ENCODE peak calls at places on chromosomes 2 and 18, in ten cellular contexts. K, D, U, I, X, V, G, W, Y and A are unnamed samples.

GRCh38 chr2:104638162-104638561 is 215.8 kb upstream of the POU3F3 start:
- DNase-seq in K (no peak), D (no peak), U (no peak), I (no peak), X (no peak), V (no peak), G (no peak), W (no peak), Y (no peak), A (no peak)

GRCh38 chr2:151350579-151351195 is 6.7 kb upstream of the TNFAIP6 start:
- DNase-seq in K (no peak), D (no peak), U (peak), I (peak), X (no peak), V (no peak), G (no peak), W (no peak), Y (peak), A (no peak)

GRCh38 chr2:179467111-179467510 is 202.5 kb upstream of the SESTD1 start:
- DNase-seq in K (no peak), D (no peak), U (no peak), I (peak), X (no peak), V (no peak), G (peak), W (no peak), Y (peak), A (no peak)

GRCh38 chr2:2938481-2938880 is 439.1 kb downstream of the EIPR1 start:
- DNase-seq in K (no peak), D (no peak), U (no peak), I (no peak), X (no peak), V (no peak), G (no peak), W (no peak), Y (no peak), A (no peak)

GRCh38 chr2:120559401-120559800 is 176.3 kb upstream of the GLI2 start:
- DNase-seq in K (no peak), D (no peak), U (peak), I (peak), X (no peak), V (no peak), G (peak), W (no peak), Y (peak), A (no peak)

GRCh38 chr2:112866128-112866835 is 29.7 kb upstream of the IL1B start:
- DNase-seq in K (no peak), D (no peak), U (no peak), I (no peak), X (no peak), V (no peak), G (no peak), W (no peak), Y (no peak), A (no peak)

GRCh38 chr2:202072737-202073396 is at the start of gene KIAA2012:
- DNase-seq in K (peak), D (no peak), U (no peak), I (no peak), X (no peak), V (no peak), G (no peak), W (no peak), Y (no peak), A (no peak)

GRCh38 chr2:144326845-144327244 is 193.1 kb downstream of the ZEB2 start:
- DNase-seq in K (no peak), D (no peak), U (no peak), I (peak), X (no peak), V (no peak), G (no peak), W (no peak), Y (no peak), A (no peak)

GRCh38 chr2:159128191-159128590 is 158.3 kb downstream of the WDSUB1 start:
- DNase-seq in K (no peak), D (no peak), U (no peak), I (no peak), X (no peak), V (no peak), G (no peak), W (no peak), Y (no peak), A (no peak)

GRCh38 chr18:61502472-61502871 is 169.2 kb downstream of the CDH20 start:
- DNase-seq in K (peak), D (no peak), U (peak), I (peak), X (peak), V (no peak), G (peak), W (no peak), Y (peak), A (no peak)

GRCh38 chr2:74481961-74482800 is 617 bp downstream of the CCDC142 start:
- DNase-seq in K (peak), D (no peak), U (no peak), I (peak), X (no peak), V (no peak), G (peak), W (no peak), Y (peak), A (no peak)

DNA sequence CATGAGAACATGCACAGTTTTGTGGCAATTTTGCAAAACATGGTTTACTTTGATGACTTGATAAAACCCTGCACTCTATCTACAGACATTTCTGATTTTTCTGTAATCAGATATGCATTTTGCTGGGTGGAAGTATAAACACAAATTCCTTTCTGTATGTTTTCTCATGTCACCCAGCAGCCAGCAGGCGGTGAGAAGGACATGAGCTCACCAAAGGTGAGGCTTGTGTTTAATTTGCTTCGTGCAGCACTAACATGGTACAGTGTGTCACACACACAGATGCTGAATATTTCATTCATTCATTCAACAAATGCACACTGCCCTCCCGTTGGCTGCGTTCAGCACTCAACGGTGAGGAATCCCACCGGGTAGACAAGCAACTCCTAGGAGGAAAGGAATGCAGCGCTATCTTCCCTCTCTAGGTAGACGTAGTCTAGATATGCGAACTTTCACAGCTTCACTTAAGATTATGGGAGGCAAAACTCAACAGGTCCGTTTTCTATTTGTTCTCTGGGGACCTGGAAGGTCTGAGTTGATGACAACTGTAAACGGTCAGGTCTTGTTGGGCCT is 85.2 kb downstream of the LONRF2 start:
- DNase-seq in K (no peak), D (no peak), U (no peak), I (no peak), X (no peak), V (no peak), G (no peak), W (no peak), Y (no peak), A (no peak)
- TF ChIP-seq CTCF in K (no peak), D (no peak), U (no peak), I (no peak), X (peak), V (peak), G (peak), W (no peak), Y (no peak), A (peak)

GRCh38 chr2:139684286-139684860 is 904.2 kb upstream of the NXPH2 start:
- DNase-seq in K (no peak), D (no peak), U (no peak), I (no peak), X (no peak), V (no peak), G (no peak), W (no peak), Y (no peak), A (no peak)
- TF ChIP-seq CTCF in K (no peak), D (no peak), U (no peak), I (no peak), X (no peak), V (no peak), G (no peak), W (no peak), Y (no peak), A (no peak)

GRCh38 chr2:186862869-186863709 is 14.1 kb upstream of the ZSWIM2 start:
- DNase-seq in K (no peak), D (no peak), U (peak), I (peak), X (no peak), V (no peak), G (peak), W (no peak), Y (peak), A (no peak)
- TF ChIP-seq CTCF in K (peak), D (peak), U (peak), I (peak), X (peak), V (peak), G (peak), W (peak), Y (peak), A (peak)

GRCh38 chr2:237534380-237534779 is 32.0 kb upstream of the PRLH start:
- DNase-seq in K (no peak), D (no peak), U (no peak), I (no peak), X (no peak), V (no peak), G (no peak), W (no peak), Y (no peak), A (no peak)

GRCh38 chr2:237535385-237536082 is 30.8 kb upstream of the PRLH start:
- DNase-seq in K (no peak), D (no peak), U (no peak), I (no peak), X (no peak), V (no peak), G (no peak), W (no peak), Y (no peak), A (no peak)

GRCh38 chr2:237538001-237538720 is 28.2 kb upstream of the PRLH start:
- DNase-seq in K (no peak), D (no peak), U (no peak), I (no peak), X (no peak), V (no peak), G (no peak), W (no peak), Y (no peak), A (no peak)

GRCh38 chr2:237536617-237537016 is 29.8 kb upstream of the PRLH start:
- DNase-seq in K (no peak), D (no peak), U (no peak), I (no peak), X (no peak), V (no peak), G (no peak), W (no peak), Y (no peak), A (no peak)

GRCh38 chr2:237536083-237536415 is 30.3 kb upstream of the PRLH start:
- DNase-seq in K (no peak), D (no peak), U (no peak), I (no peak), X (no peak), V (no peak), G (no peak), W (no peak), Y (no peak), A (no peak)
- TF ChIP-seq CTCF in K (no peak), D (no peak), U (no peak), I (no peak), X (no peak), V (no peak), G (no peak), W (no peak), Y (no peak), A (no peak)